ENCODE peak calls at places on chromosomes 13 and 19, in six cellular contexts. L is K562, J is endothelial cell of umbilical vein, N is HepG2, V is A549, H is WTC11. R is an unnamed sample.

GRCh38 chr13:99636306-99636705 is 135.0 kb downstream of the TM9SF2 start:
- DNase-seq in J (no peak), N (no peak), V (no peak), H (no peak), L (no peak), R (no peak)

GRCh38 chr19:55552620-55553019 is 7.3 kb upstream of the SBK3 start:
- DNase-seq in V (no peak), J (no peak), L (no peak), N (peak; percentile 43), H (no peak), R (no peak)

GRCh38 chr19:52724701-52725514 is 9.9 kb downstream of the ZNF611 start:
- DNase-seq in J (no peak), N (no peak), L (peak; percentile 68), V (no peak), H (no peak), R (no peak)

GRCh38 chr13:77143325-77143907 is 116.5 kb upstream of the FBXL3 start:
- DNase-seq in H (no peak), V (no peak), J (no peak), L (no peak), N (peak; percentile 58), R (no peak)

GRCh38 chr13:95087746-95088305 is 213.4 kb downstream of the ABCC4 start:
- DNase-seq in J (peak; percentile 83), L (peak; percentile 1), N (peak; percentile 23), H (no peak), V (no peak), R (no peak)

GRCh38 chr13:53758946-53759345 is 730.3 kb downstream of the OLFM4 start:
- DNase-seq in J (no peak), V (no peak), L (no peak), H (no peak), N (no peak), R (no peak)

GRCh38 chr13:21637296-21637695 is 33.3 kb upstream of the MICU2 start:
- DNase-seq in J (no peak), V (peak; percentile 50), L (peak; percentile 77), N (peak; percentile 50), H (no peak), R (no peak)

GRCh38 chr19:3492919-3493318 is 7.6 kb downstream of the DOHH start:
- DNase-seq in H (no peak), N (no peak), V (no peak), L (no peak), J (no peak), R (no peak)

GRCh38 chr19:8665468-8666213 is 33.0 kb downstream of the ACTL9 start:
- DNase-seq in V (no peak), N (no peak), J (no peak), L (no peak), H (no peak), R (no peak)

GRCh38 chr13:80840313-80840976 is 499.5 kb upstream of the SPRY2 start:
- DNase-seq in N (no peak), J (peak; percentile 59), L (no peak), H (no peak), V (no peak), R (no peak)

GRCh38 chr19:41934849-41935374 is 6.7 kb upstream of the ERFL start:
- DNase-seq in H (peak; percentile 95), V (peak; percentile 96), L (peak; percentile 87), J (peak; percentile 45), N (peak; percentile 58), R (peak; percentile 97)

GRCh38 chr13:86760620-86761019 is 910.6 kb upstream of the SLITRK5 start:
- DNase-seq in V (no peak), H (no peak), J (no peak), L (no peak), N (no peak), R (no peak)

GRCh38 chr13:52760078-52760477 is 20.5 kb upstream of the CNMD start:
- DNase-seq in H (no peak), N (no peak), L (no peak), V (no peak), J (no peak), R (no peak)

GRCh38 chr19:13181747-13182388 is 31.7 kb downstream of the IER2 start:
- DNase-seq in L (peak; percentile 31), V (no peak), N (no peak), H (no peak), J (peak; percentile 51), R (no peak)

DNA sequence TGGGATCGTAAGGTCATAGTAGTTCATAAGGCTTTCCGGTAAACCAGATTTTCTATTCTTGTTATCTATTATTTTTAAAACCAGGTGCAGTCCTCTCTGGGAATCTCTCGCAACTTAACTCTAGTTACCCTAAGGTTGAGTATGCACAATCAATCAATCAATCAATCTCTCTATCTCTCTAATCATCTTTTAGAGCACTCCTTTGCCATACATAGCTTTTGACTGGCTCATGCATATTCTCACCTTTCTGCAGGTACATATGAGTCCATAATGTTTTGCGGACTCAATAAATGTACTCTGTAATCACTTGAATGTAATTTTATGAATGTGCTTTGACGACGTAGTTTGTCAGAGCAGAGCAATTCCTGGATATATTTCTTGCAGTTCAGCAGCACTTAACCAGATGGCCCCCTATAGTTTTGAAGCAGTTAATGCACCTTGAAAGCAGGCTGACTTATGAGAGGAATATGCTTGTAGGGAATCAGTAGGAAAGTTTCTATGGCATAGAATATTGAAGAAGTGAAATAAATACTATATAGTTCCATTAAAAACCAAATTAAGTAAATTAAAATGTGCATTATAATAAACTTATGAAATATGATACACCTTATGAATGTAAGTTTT is 524.7 kb downstream of the GPC5 start:
- DNase-seq in H (no peak), N (peak; percentile 3), L (no peak), V (no peak), J (no peak), R (no peak)
- TF ChIP-seq CTCF in H (no peak), N (no peak), L (no peak), V (no peak), J (peak; percentile 24), R (no peak)

DNA sequence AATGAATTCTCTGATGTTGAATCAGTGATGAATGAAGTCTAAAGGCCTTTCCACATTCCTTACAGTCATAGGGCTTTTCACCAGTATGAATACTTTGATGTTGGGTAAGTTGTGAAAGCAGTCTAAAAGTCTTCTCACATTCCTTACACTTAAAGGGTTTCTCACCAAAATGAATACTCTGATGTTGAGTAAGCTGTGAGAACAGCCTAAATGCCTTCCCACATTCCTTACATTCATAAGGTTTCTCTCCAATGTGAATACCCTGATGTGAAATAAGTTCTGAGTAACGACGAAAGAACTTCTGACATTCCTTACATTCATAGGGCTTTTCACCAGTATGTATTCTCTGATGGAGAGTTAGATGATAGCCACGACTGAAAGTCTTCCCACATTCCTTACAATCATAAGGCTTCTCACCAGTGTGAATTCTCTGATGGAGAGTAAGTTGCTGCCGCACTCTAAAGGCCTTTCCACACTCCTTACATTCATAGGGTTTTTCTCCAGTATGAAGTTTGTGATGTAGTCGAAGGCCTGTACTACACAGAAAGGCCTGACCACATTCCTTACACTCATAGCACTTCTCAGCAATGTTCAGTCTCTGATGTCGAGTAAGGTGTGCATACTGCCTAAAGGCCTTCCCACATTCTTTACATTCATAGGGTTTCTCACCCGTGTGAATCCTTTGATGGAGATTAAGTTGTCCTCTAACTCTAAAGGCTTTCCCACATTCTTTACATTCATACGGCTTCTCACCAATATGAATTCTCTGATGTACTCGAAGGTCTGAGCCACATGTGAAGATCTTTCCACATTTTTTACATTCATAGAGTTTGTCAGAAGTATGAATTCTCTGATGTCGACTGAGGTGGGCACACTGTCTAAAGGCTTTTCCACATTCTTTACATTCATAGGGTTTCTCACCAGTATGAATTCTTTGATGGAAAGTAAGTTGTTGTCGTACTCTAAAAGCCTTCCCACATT is 19.9 kb downstream of the ZFP30 start:
- DNase-seq in L (no peak), H (no peak), V (no peak), J (no peak), N (no peak), R (no peak)
- TF ChIP-seq JUN in L (no peak), H (no peak), V (no peak), J (no peak), N (no peak), R (no peak)

GRCh38 chr19:30036154-30037129 is 94.4 kb downstream of the URI1 start:
- DNase-seq in N (no peak), H (no peak), J (no peak), L (no peak), V (no peak), R (no peak)
- TF ChIP-seq CTCF in N (no peak), H (no peak), J (no peak), L (no peak), V (no peak), R (no peak)

GRCh38 chr19:28242317-28242927 is 970.5 kb downstream of the UQCRFS1 start:
- DNase-seq in N (no peak), J (peak; percentile 3), L (peak; percentile 61), V (peak; percentile 23), H (peak; percentile 51), R (no peak)
- TF ChIP-seq JUN in N (no peak), J (no peak), L (no peak), V (no peak), H (no peak), R (no peak)

DNA sequence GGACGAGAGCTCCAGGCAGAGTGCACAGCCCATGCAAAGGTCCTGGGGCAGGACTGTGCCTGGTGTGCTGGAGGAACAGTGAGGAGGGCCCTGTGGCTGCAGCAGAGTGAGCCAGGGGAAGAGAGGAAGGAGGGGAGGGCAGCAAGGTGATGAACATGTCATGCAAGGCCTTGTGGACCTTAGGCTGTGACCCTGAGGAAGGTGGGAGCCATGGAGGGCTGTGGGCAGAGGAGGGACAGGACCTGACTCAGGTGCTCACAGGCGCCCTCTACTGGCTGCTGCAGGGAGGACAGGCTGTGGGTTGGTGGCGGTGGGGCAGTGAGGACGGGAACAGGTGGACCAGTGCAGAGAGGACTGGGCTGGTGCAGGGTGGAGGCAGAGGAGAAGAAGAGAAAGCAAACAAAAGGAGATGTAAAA is 170.3 kb downstream of the PTPRS start:
- DNase-seq in J (no peak), V (no peak), N (no peak), L (peak; percentile 67), H (peak; percentile 82), R (no peak)
- TF ChIP-seq CTCF in J (peak; percentile 60), V (no peak), N (peak; percentile 78), L (peak; percentile 78), H (peak; percentile 81), R (peak; percentile 94)

GRCh38 chr13:42064259-42064658 is 15.8 kb downstream of the DGKH start:
- DNase-seq in N (no peak), V (no peak), H (no peak), L (no peak), J (peak; percentile 7), R (no peak)
- TF ChIP-seq JUN in N (no peak), V (no peak), H (no peak), L (no peak), J (no peak), R (no peak)

DNA sequence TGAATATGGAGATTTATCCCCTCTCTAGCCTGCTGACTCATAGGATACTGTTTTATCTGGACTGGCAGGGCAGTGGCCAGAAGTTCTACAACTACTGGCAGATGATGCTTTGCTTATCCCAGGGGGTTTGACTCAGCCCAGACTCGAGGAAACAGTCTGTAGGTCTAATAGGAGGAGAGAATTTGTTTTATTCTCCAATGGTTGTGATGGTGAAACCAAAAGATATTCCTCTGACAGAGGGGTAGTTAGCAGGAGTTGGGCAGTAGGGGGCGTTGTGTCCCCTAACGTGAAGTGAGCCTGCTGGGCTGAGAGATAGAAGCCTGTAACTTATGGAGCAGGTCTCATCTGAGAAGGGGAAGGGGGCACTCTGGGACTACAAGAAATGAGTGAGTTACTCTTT is 74.9 kb downstream of the WTIP start:
- DNase-seq in J (peak; percentile 8), H (peak; percentile 77), V (no peak), N (peak; percentile 13), L (peak; percentile 49), R (no peak)
- TF ChIP-seq CTCF in J (peak; percentile 48), H (peak; percentile 55), V (peak; percentile 25), N (peak; percentile 71), L (peak; percentile 61), R (peak; percentile 48)

GRCh38 chr13:67318398-67318797 is 88.3 kb upstream of the PCDH9 start:
- DNase-seq in N (no peak), H (no peak), L (no peak), V (no peak), J (no peak), R (no peak)

GRCh38 chr13:67314405-67314804 is 84.3 kb upstream of the PCDH9 start:
- DNase-seq in L (no peak), J (no peak), H (no peak), N (no peak), V (no peak), R (no peak)
- TF ChIP-seq JUN in L (no peak), J (no peak), H (no peak), N (no peak), V (no peak), R (no peak)